ENCODE peak calls at places on chromosomes 7 and 10, in eight cellular contexts. One of them, this sample, is unnamed.

GRCh38 chr7:19619122-19619521 is 89.7 kb downstream of the POLR1F start:
- DNase-seq in NCI-H1092: no peak
- DNase-seq in C1 segment of cervical spinal cord: no peak
- DNase-seq in fibroblast of lung: no peak
- DNase-seq in COLO829: no peak
- DNase-seq in upper lobe of right lung: no peak
- DNase-seq in HTR-8/SVneo: no peak
- DNase-seq in activated CD4-positive, alpha-beta memory T cell treated with anti-CD3 and anti-CD28 coated beads for 36 hours: no peak
- DNase-seq in this sample: no peak

GRCh38 chr10:60434418-60435046 is 44.9 kb upstream of the ANK3 start:
- DNase-seq in NCI-H1092: peak
- DNase-seq in C1 segment of cervical spinal cord: no peak
- DNase-seq in fibroblast of lung: peak
- DNase-seq in COLO829: peak
- DNase-seq in upper lobe of right lung: no peak
- DNase-seq in HTR-8/SVneo: peak
- DNase-seq in activated CD4-positive, alpha-beta memory T cell treated with anti-CD3 and anti-CD28 coated beads for 36 hours: peak
- DNase-seq in this sample: no peak

GRCh38 chr7:44099669-44100068 is 4.5 kb upstream of the AEBP1 start:
- DNase-seq in NCI-H1092: no peak
- DNase-seq in C1 segment of cervical spinal cord: no peak
- DNase-seq in fibroblast of lung: no peak
- DNase-seq in COLO829: no peak
- DNase-seq in upper lobe of right lung: no peak
- DNase-seq in HTR-8/SVneo: no peak
- DNase-seq in activated CD4-positive, alpha-beta memory T cell treated with anti-CD3 and anti-CD28 coated beads for 36 hours: no peak
- DNase-seq in this sample: no peak

GRCh38 chr7:30659312-30659711 is 22.9 kb downstream of the CRHR2 start:
- DNase-seq in NCI-H1092: no peak
- DNase-seq in C1 segment of cervical spinal cord: no peak
- DNase-seq in fibroblast of lung: no peak
- DNase-seq in COLO829: no peak
- DNase-seq in upper lobe of right lung: peak
- DNase-seq in HTR-8/SVneo: no peak
- DNase-seq in activated CD4-positive, alpha-beta memory T cell treated with anti-CD3 and anti-CD28 coated beads for 36 hours: no peak
- DNase-seq in this sample: peak

GRCh38 chr7:6252748-6253147 is 19.7 kb downstream of the CYTH3 start:
- DNase-seq in NCI-H1092: no peak
- DNase-seq in C1 segment of cervical spinal cord: no peak
- DNase-seq in fibroblast of lung: no peak
- DNase-seq in COLO829: no peak
- DNase-seq in upper lobe of right lung: no peak
- DNase-seq in HTR-8/SVneo: no peak
- DNase-seq in activated CD4-positive, alpha-beta memory T cell treated with anti-CD3 and anti-CD28 coated beads for 36 hours: no peak
- DNase-seq in this sample: no peak

GRCh38 chr7:907158-907980 is 31.0 kb downstream of the GET4 start:
- DNase-seq in NCI-H1092: no peak
- DNase-seq in C1 segment of cervical spinal cord: no peak
- DNase-seq in fibroblast of lung: no peak
- DNase-seq in COLO829: no peak
- DNase-seq in upper lobe of right lung: no peak
- DNase-seq in HTR-8/SVneo: no peak
- DNase-seq in activated CD4-positive, alpha-beta memory T cell treated with anti-CD3 and anti-CD28 coated beads for 36 hours: no peak
- DNase-seq in this sample: no peak

GRCh38 chr10:21020545-21020944 is 123.4 kb upstream of the NEBL start:
- DNase-seq in NCI-H1092: no peak
- DNase-seq in C1 segment of cervical spinal cord: no peak
- DNase-seq in fibroblast of lung: no peak
- DNase-seq in COLO829: peak
- DNase-seq in upper lobe of right lung: no peak
- DNase-seq in HTR-8/SVneo: peak
- DNase-seq in activated CD4-positive, alpha-beta memory T cell treated with anti-CD3 and anti-CD28 coated beads for 36 hours: peak
- DNase-seq in this sample: no peak

GRCh38 chr7:151556592-151556991 is 36.9 kb upstream of the RHEB start:
- DNase-seq in NCI-H1092: no peak
- DNase-seq in C1 segment of cervical spinal cord: no peak
- DNase-seq in fibroblast of lung: no peak
- DNase-seq in COLO829: no peak
- DNase-seq in upper lobe of right lung: no peak
- DNase-seq in HTR-8/SVneo: no peak
- DNase-seq in activated CD4-positive, alpha-beta memory T cell treated with anti-CD3 and anti-CD28 coated beads for 36 hours: no peak
- DNase-seq in this sample: no peak

GRCh38 chr10:103685880-103686669 is 169.3 kb downstream of the SH3PXD2A start:
- DNase-seq in NCI-H1092: peak
- DNase-seq in C1 segment of cervical spinal cord: peak
- DNase-seq in fibroblast of lung: peak
- DNase-seq in COLO829: peak
- DNase-seq in upper lobe of right lung: peak
- DNase-seq in HTR-8/SVneo: peak
- DNase-seq in activated CD4-positive, alpha-beta memory T cell treated with anti-CD3 and anti-CD28 coated beads for 36 hours: peak
- DNase-seq in this sample: no peak

GRCh38 chr7:13872751-13873150 is 116.7 kb downstream of the ETV1 start:
- DNase-seq in NCI-H1092: no peak
- DNase-seq in C1 segment of cervical spinal cord: no peak
- DNase-seq in fibroblast of lung: no peak
- DNase-seq in COLO829: no peak
- DNase-seq in upper lobe of right lung: no peak
- DNase-seq in HTR-8/SVneo: no peak
- DNase-seq in activated CD4-positive, alpha-beta memory T cell treated with anti-CD3 and anti-CD28 coated beads for 36 hours: no peak
- DNase-seq in this sample: no peak

GRCh38 chr7:75716992-75717626 is 21.6 kb downstream of the HIP1 start:
- DNase-seq in NCI-H1092: no peak
- DNase-seq in C1 segment of cervical spinal cord: no peak
- DNase-seq in fibroblast of lung: peak
- DNase-seq in COLO829: no peak
- DNase-seq in upper lobe of right lung: no peak
- DNase-seq in HTR-8/SVneo: peak
- DNase-seq in activated CD4-positive, alpha-beta memory T cell treated with anti-CD3 and anti-CD28 coated beads for 36 hours: no peak
- DNase-seq in this sample: no peak

GRCh38 chr10:115082521-115082920 is 10.6 kb upstream of the ATRNL1 start:
- DNase-seq in NCI-H1092: no peak
- DNase-seq in C1 segment of cervical spinal cord: no peak
- DNase-seq in fibroblast of lung: peak
- DNase-seq in COLO829: no peak
- DNase-seq in upper lobe of right lung: no peak
- DNase-seq in HTR-8/SVneo: no peak
- DNase-seq in activated CD4-positive, alpha-beta memory T cell treated with anti-CD3 and anti-CD28 coated beads for 36 hours: no peak
- DNase-seq in this sample: no peak

GRCh38 chr7:44098092-44099068 is 5.8 kb upstream of the AEBP1 start:
- DNase-seq in NCI-H1092: no peak
- DNase-seq in C1 segment of cervical spinal cord: no peak
- DNase-seq in fibroblast of lung: no peak
- DNase-seq in COLO829: no peak
- DNase-seq in upper lobe of right lung: no peak
- DNase-seq in HTR-8/SVneo: no peak
- DNase-seq in activated CD4-positive, alpha-beta memory T cell treated with anti-CD3 and anti-CD28 coated beads for 36 hours: no peak
- DNase-seq in this sample: no peak

GRCh38 chr7:16669581-16669980 is 23.6 kb downstream of the BZW2 start:
- DNase-seq in NCI-H1092: no peak
- DNase-seq in C1 segment of cervical spinal cord: no peak
- DNase-seq in fibroblast of lung: peak
- DNase-seq in COLO829: no peak
- DNase-seq in upper lobe of right lung: no peak
- DNase-seq in HTR-8/SVneo: no peak
- DNase-seq in activated CD4-positive, alpha-beta memory T cell treated with anti-CD3 and anti-CD28 coated beads for 36 hours: no peak
- DNase-seq in this sample: no peak

GRCh38 chr7:46079421-46079820 is 158.3 kb upstream of the IGFBP3 start:
- DNase-seq in NCI-H1092: no peak
- DNase-seq in C1 segment of cervical spinal cord: no peak
- DNase-seq in fibroblast of lung: no peak
- DNase-seq in COLO829: peak
- DNase-seq in upper lobe of right lung: no peak
- DNase-seq in HTR-8/SVneo: no peak
- DNase-seq in activated CD4-positive, alpha-beta memory T cell treated with anti-CD3 and anti-CD28 coated beads for 36 hours: no peak
- DNase-seq in this sample: no peak

GRCh38 chr7:21300692-21301091 is 127.2 kb upstream of the SP4 start:
- DNase-seq in NCI-H1092: no peak
- DNase-seq in C1 segment of cervical spinal cord: no peak
- DNase-seq in fibroblast of lung: no peak
- DNase-seq in COLO829: no peak
- DNase-seq in upper lobe of right lung: no peak
- DNase-seq in HTR-8/SVneo: no peak
- DNase-seq in activated CD4-positive, alpha-beta memory T cell treated with anti-CD3 and anti-CD28 coated beads for 36 hours: no peak
- DNase-seq in this sample: no peak

GRCh38 chr7:116122972-116123595 is 87.3 kb upstream of the TES start:
- DNase-seq in NCI-H1092: no peak
- DNase-seq in C1 segment of cervical spinal cord: no peak
- DNase-seq in fibroblast of lung: peak
- DNase-seq in COLO829: peak
- DNase-seq in upper lobe of right lung: no peak
- DNase-seq in HTR-8/SVneo: peak
- DNase-seq in activated CD4-positive, alpha-beta memory T cell treated with anti-CD3 and anti-CD28 coated beads for 36 hours: no peak
- DNase-seq in this sample: no peak

GRCh38 chr10:29681700-29682444 is 47.1 kb upstream of the SVIL start:
- DNase-seq in NCI-H1092: no peak
- DNase-seq in C1 segment of cervical spinal cord: no peak
- DNase-seq in fibroblast of lung: no peak
- DNase-seq in COLO829: no peak
- DNase-seq in upper lobe of right lung: peak
- DNase-seq in HTR-8/SVneo: no peak
- DNase-seq in activated CD4-positive, alpha-beta memory T cell treated with anti-CD3 and anti-CD28 coated beads for 36 hours: peak
- DNase-seq in this sample: no peak

GRCh38 chr7:31017036-31017747 is 34.9 kb upstream of the ADCYAP1R1 start:
- DNase-seq in NCI-H1092: no peak
- DNase-seq in C1 segment of cervical spinal cord: no peak
- DNase-seq in fibroblast of lung: no peak
- DNase-seq in COLO829: no peak
- DNase-seq in upper lobe of right lung: no peak
- DNase-seq in HTR-8/SVneo: no peak
- DNase-seq in activated CD4-positive, alpha-beta memory T cell treated with anti-CD3 and anti-CD28 coated beads for 36 hours: no peak
- DNase-seq in this sample: no peak

GRCh38 chr7:44309271-44310091 is 15.9 kb downstream of the CAMK2B start:
- DNase-seq in NCI-H1092: no peak
- DNase-seq in C1 segment of cervical spinal cord: no peak
- DNase-seq in fibroblast of lung: peak
- DNase-seq in COLO829: no peak
- DNase-seq in upper lobe of right lung: peak
- DNase-seq in HTR-8/SVneo: no peak
- DNase-seq in activated CD4-positive, alpha-beta memory T cell treated with anti-CD3 and anti-CD28 coated beads for 36 hours: peak
- DNase-seq in this sample: peak

GRCh38 chr7:41870017-41870416 is 167.1 kb upstream of the INHBA start:
- DNase-seq in NCI-H1092: no peak
- DNase-seq in C1 segment of cervical spinal cord: no peak
- DNase-seq in fibroblast of lung: peak
- DNase-seq in COLO829: no peak
- DNase-seq in upper lobe of right lung: no peak
- DNase-seq in HTR-8/SVneo: no peak
- DNase-seq in activated CD4-positive, alpha-beta memory T cell treated with anti-CD3 and anti-CD28 coated beads for 36 hours: no peak
- DNase-seq in this sample: no peak

GRCh38 chr7:55588379-55588699 is 16.0 kb upstream of the VOPP1 start:
- DNase-seq in NCI-H1092: no peak
- DNase-seq in C1 segment of cervical spinal cord: no peak
- DNase-seq in fibroblast of lung: no peak
- DNase-seq in COLO829: no peak
- DNase-seq in upper lobe of right lung: no peak
- DNase-seq in HTR-8/SVneo: no peak
- DNase-seq in activated CD4-positive, alpha-beta memory T cell treated with anti-CD3 and anti-CD28 coated beads for 36 hours: no peak
- DNase-seq in this sample: no peak

GRCh38 chr10:14617850-14618249 is 156.8 kb downstream of the FAM107B start:
- DNase-seq in NCI-H1092: no peak
- DNase-seq in C1 segment of cervical spinal cord: no peak
- DNase-seq in fibroblast of lung: peak
- DNase-seq in COLO829: no peak
- DNase-seq in upper lobe of right lung: no peak
- DNase-seq in HTR-8/SVneo: no peak
- DNase-seq in activated CD4-positive, alpha-beta memory T cell treated with anti-CD3 and anti-CD28 coated beads for 36 hours: no peak
- DNase-seq in this sample: no peak

GRCh38 chr7:102404005-102404861 is 8.1 kb downstream of the PRKRIP1 start:
- DNase-seq in NCI-H1092: peak
- DNase-seq in C1 segment of cervical spinal cord: no peak
- DNase-seq in fibroblast of lung: peak
- DNase-seq in COLO829: peak
- DNase-seq in upper lobe of right lung: no peak
- DNase-seq in HTR-8/SVneo: peak
- DNase-seq in activated CD4-positive, alpha-beta memory T cell treated with anti-CD3 and anti-CD28 coated beads for 36 hours: peak
- DNase-seq in this sample: no peak

GRCh38 chr10:79260803-79261740 is 86.2 kb upstream of the PPIF start:
- DNase-seq in NCI-H1092: peak
- DNase-seq in C1 segment of cervical spinal cord: no peak
- DNase-seq in fibroblast of lung: peak
- DNase-seq in COLO829: no peak
- DNase-seq in upper lobe of right lung: no peak
- DNase-seq in HTR-8/SVneo: no peak
- DNase-seq in activated CD4-positive, alpha-beta memory T cell treated with anti-CD3 and anti-CD28 coated beads for 36 hours: no peak
- DNase-seq in this sample: no peak

GRCh38 chr7:139683137-139683871 is 94.5 kb downstream of the HIPK2 start:
- DNase-seq in NCI-H1092: no peak
- DNase-seq in C1 segment of cervical spinal cord: no peak
- DNase-seq in fibroblast of lung: peak
- DNase-seq in COLO829: no peak
- DNase-seq in upper lobe of right lung: no peak
- DNase-seq in HTR-8/SVneo: no peak
- DNase-seq in activated CD4-positive, alpha-beta memory T cell treated with anti-CD3 and anti-CD28 coated beads for 36 hours: peak
- DNase-seq in this sample: no peak

GRCh38 chr10:12766222-12766621 is 235.3 kb downstream of the CCDC3 start:
- DNase-seq in NCI-H1092: peak
- DNase-seq in C1 segment of cervical spinal cord: no peak
- DNase-seq in fibroblast of lung: no peak
- DNase-seq in COLO829: no peak
- DNase-seq in upper lobe of right lung: no peak
- DNase-seq in HTR-8/SVneo: no peak
- DNase-seq in activated CD4-positive, alpha-beta memory T cell treated with anti-CD3 and anti-CD28 coated beads for 36 hours: no peak
- DNase-seq in this sample: no peak

GRCh38 chr7:65978891-65979582 is 3.0 kb downstream of the GUSB start:
- DNase-seq in NCI-H1092: no peak
- DNase-seq in C1 segment of cervical spinal cord: no peak
- DNase-seq in fibroblast of lung: no peak
- DNase-seq in COLO829: no peak
- DNase-seq in upper lobe of right lung: peak
- DNase-seq in HTR-8/SVneo: no peak
- DNase-seq in activated CD4-positive, alpha-beta memory T cell treated with anti-CD3 and anti-CD28 coated beads for 36 hours: no peak
- DNase-seq in this sample: peak

GRCh38 chr10:100186813-100187212 is 984 bp upstream of the ERLIN1 start:
- DNase-seq in NCI-H1092: no peak
- DNase-seq in C1 segment of cervical spinal cord: no peak
- DNase-seq in fibroblast of lung: no peak
- DNase-seq in COLO829: no peak
- DNase-seq in upper lobe of right lung: peak
- DNase-seq in HTR-8/SVneo: no peak
- DNase-seq in activated CD4-positive, alpha-beta memory T cell treated with anti-CD3 and anti-CD28 coated beads for 36 hours: peak
- DNase-seq in this sample: no peak

GRCh38 chr10:61271127-61271780 is 181.9 kb downstream of the TMEM26 start:
- DNase-seq in NCI-H1092: no peak
- DNase-seq in C1 segment of cervical spinal cord: no peak
- DNase-seq in fibroblast of lung: peak
- DNase-seq in COLO829: peak
- DNase-seq in upper lobe of right lung: no peak
- DNase-seq in HTR-8/SVneo: peak
- DNase-seq in activated CD4-positive, alpha-beta memory T cell treated with anti-CD3 and anti-CD28 coated beads for 36 hours: no peak
- DNase-seq in this sample: no peak

GRCh38 chr10:34474060-34474376 is 341.1 kb downstream of the PARD3 start:
- DNase-seq in NCI-H1092: no peak
- DNase-seq in C1 segment of cervical spinal cord: no peak
- DNase-seq in fibroblast of lung: peak
- DNase-seq in COLO829: no peak
- DNase-seq in upper lobe of right lung: no peak
- DNase-seq in HTR-8/SVneo: no peak
- DNase-seq in activated CD4-positive, alpha-beta memory T cell treated with anti-CD3 and anti-CD28 coated beads for 36 hours: no peak
- DNase-seq in this sample: no peak

GRCh38 chr7:43430412-43430811 is 152.5 kb upstream of the STK17A start:
- DNase-seq in NCI-H1092: no peak
- DNase-seq in C1 segment of cervical spinal cord: no peak
- DNase-seq in fibroblast of lung: peak
- DNase-seq in COLO829: no peak
- DNase-seq in upper lobe of right lung: no peak
- DNase-seq in HTR-8/SVneo: no peak
- DNase-seq in activated CD4-positive, alpha-beta memory T cell treated with anti-CD3 and anti-CD28 coated beads for 36 hours: no peak
- DNase-seq in this sample: no peak

This sample was measured in mesenteric fat pad.